ENCODE peak calls at places on chromosomes 5 and 9, in six cellular contexts. J, Q, L, I, V and G are unnamed samples. For H4K20me1, the result is how much of the 10 kb centered on the place peaks cover.

GRCh38 chr5:141084487-141084989 is 9.9 kb upstream of the PCDHB2 start:
- DNase-seq in J (peak), Q (peak), L (peak), I (peak), V (peak), G (peak)

GRCh38 chr9:3732077-3733038 is 206.6 kb upstream of the RFX3 start:
- DNase-seq in J (peak), Q (peak), L (peak), I (peak), V (peak), G (peak)

GRCh38 chr9:133141833-133142594 is 21.0 kb upstream of the RALGDS start:
- DNase-seq in J (no peak), Q (no peak), L (peak), I (no peak), V (no peak), G (no peak)

GRCh38 chr5:127757576-127757975 is 54.4 kb downstream of the CCDC192 start:
- DNase-seq in J (peak), Q (peak), L (peak), I (no peak), V (peak), G (peak)

GRCh38 chr9:115157245-115157674 is 39.3 kb upstream of the TNC start:
- DNase-seq in J (peak), Q (peak), L (no peak), I (no peak), V (peak), G (peak)

GRCh38 chr5:66963559-66963971 is 233.0 kb downstream of the CD180 start:
- DNase-seq in J (peak), Q (peak), L (peak), I (no peak), V (peak), G (no peak)

GRCh38 chr9:1994180-1994579 is 21.0 kb upstream of the SMARCA2 start:
- DNase-seq in J (no peak), Q (no peak), L (no peak), I (no peak), V (no peak), G (no peak)

GRCh38 chr5:173768267-173768806 is 119.8 kb upstream of the CPEB4 start:
- DNase-seq in J (no peak), Q (no peak), L (no peak), I (no peak), V (no peak), G (no peak)

GRCh38 chr9:93096131-93096802 is at the start of gene CARD19:
- DNase-seq in J (peak), Q (peak), L (no peak), I (no peak), V (peak), G (peak)

GRCh38 chr9:22244141-22245011 is 202.2 kb upstream of the DMRTA1 start:
- DNase-seq in J (peak), Q (peak), L (no peak), I (peak), V (peak), G (peak)

GRCh38 chr9:127634698-127635097 is 22.6 kb downstream of the STXBP1 start:
- DNase-seq in J (no peak), Q (no peak), L (no peak), I (peak), V (no peak), G (no peak)

GRCh38 chr5:1445895-1446601 is 808 bp upstream of the SLC6A3 start:
- DNase-seq in J (peak), Q (no peak), L (no peak), I (no peak), V (no peak), G (no peak)

GRCh38 chr5:56814963-56815656 is at the start of gene MAP3K1:
- DNase-seq in J (peak), Q (peak), L (peak), I (peak), V (peak), G (peak)

GRCh38 chr5:177444106-177445051 is 2.2 kb upstream of the PRR7 start:
- DNase-seq in J (no peak), Q (no peak), L (no peak), I (no peak), V (no peak), G (no peak)

GRCh38 chr5:164324239-164324638 is 818.8 kb downstream of the MAT2B start:
- DNase-seq in J (no peak), Q (no peak), L (no peak), I (no peak), V (no peak), G (no peak)

GRCh38 chr5:88680253-88681132 is 202.5 kb downstream of the MEF2C start:
- DNase-seq in J (peak), Q (peak), L (peak), I (peak), V (peak), G (peak)

GRCh38 chr5:28602429-28602828 is 1564.0 kb upstream of the CDH9 start:
- DNase-seq in J (no peak), Q (no peak), L (no peak), I (no peak), V (no peak), G (no peak)

GRCh38 chr9:105069285-105070065 is 141.5 kb upstream of the ABCA1 start:
- DNase-seq in J (no peak), Q (no peak), L (no peak), I (peak), V (peak), G (no peak)

GRCh38 chr5:34667705-34668104 is 11.6 kb downstream of the RAI14 start:
- DNase-seq in J (no peak), Q (no peak), L (no peak), I (no peak), V (no peak), G (no peak)

GRCh38 chr5:143721960-143722359 is 90.0 kb upstream of the HMHB1 start:
- DNase-seq in J (no peak), Q (no peak), L (no peak), I (no peak), V (no peak), G (no peak)

GRCh38 chr9:90169490-90169889 is 473.1 kb downstream of the DIRAS2 start:
- DNase-seq in J (no peak), Q (no peak), L (no peak), I (peak), V (no peak), G (no peak)

GRCh38 chr5:106417566-106417965 is 1253.2 kb downstream of the EFNA5 start:
- DNase-seq in J (no peak), Q (peak), L (no peak), I (no peak), V (no peak), G (no peak)

GRCh38 chr5:151862811-151863472 is 61.7 kb downstream of the GLRA1 start:
- DNase-seq in J (no peak), Q (no peak), L (no peak), I (no peak), V (no peak), G (no peak)

GRCh38 chr5:145218982-145219381 is 616.2 kb downstream of the PRELID2 start:
- DNase-seq in J (no peak), Q (no peak), L (no peak), I (no peak), V (no peak), G (no peak)

GRCh38 chr5:58462623-58463230 is 2.8 kb upstream of the PLK2 start:
- DNase-seq in J (peak), Q (peak), L (peak), I (peak), V (peak), G (peak)

GRCh38 chr9:95820076-95820475 is 55.4 kb upstream of the ERCC6L2 start:
- DNase-seq in J (peak), Q (no peak), L (no peak), I (no peak), V (no peak), G (no peak)

GRCh38 chr9:72204062-72204461 is 54.8 kb downstream of the GDA start:
- DNase-seq in J (no peak), Q (no peak), L (no peak), I (no peak), V (no peak), G (no peak)
- H3K4me2 ChIP-seq in J (no peak), Q (no peak), L (no peak), I (no peak), V (no peak), G (no peak)

GRCh38 chr5:149407331-149408251 is 28.5 kb upstream of the IL17B start:
- DNase-seq in J (peak), Q (no peak), L (no peak), I (no peak), V (no peak), G (no peak)
- H4K20me1 ChIP-seq in J (under half), Q (under half), L (half or more), I (under half), V (under half), G (under half)

GRCh38 chr5:135141303-135142268 is 107.6 kb upstream of the PITX1 start:
- DNase-seq in J (peak), Q (no peak), L (no peak), I (peak), V (peak), G (peak)
- H3K4me2 ChIP-seq in J (no peak), Q (no peak), L (no peak), I (peak), V (no peak), G (peak)

DNA sequence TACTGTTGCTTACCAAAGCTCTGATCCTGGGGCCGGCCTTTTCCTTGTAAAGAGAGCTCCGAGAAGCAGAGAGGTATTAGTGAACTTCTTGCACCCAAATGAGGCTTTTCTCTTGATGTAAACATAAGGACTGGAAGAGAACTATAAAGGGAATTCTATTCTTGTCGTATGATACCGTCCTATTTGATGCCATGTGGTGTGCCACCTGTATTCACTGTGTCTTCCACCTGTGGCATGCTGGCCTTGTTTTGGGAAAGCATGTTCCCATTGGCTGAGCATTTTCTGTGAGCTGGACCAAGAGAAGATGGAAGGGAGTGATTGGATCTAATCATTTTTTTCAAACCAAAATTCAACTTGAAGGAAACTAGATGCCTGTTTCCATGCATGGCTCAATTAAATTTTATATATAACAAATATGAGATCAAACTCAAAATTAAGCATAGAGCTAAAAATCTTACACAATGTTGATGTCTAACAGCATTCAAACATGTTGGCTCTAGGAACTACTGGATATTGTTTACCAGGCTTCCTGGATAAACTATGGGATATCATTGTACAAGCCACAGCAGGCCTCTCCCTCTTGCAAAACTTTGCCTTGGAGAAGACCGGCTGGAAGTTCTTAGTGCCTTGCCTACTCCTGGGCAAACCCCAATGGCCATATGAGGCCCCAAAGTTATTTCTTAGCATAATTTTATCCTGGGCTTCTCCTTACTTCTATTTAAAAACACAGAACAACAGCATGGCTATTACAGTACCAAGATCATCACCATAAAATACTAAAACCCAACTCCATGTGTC is 115.3 kb downstream of the TSSK1B start:
- DNase-seq in J (no peak), Q (no peak), L (no peak), I (no peak), V (no peak), G (peak)
- H4K20me1 ChIP-seq in J (under half), Q (under half), L (under half), I (under half), V (under half), G (under half)